ENCODE peak calls at places on chromosomes 7 and 10, in ten cellular contexts. E is PC-3, S is GM23338, M is hepatocyte, Y is HCT116, R is OCI-LY7, C is GM23248, X is PC-9, N is Karpas-422, V is SK-N-SH. B is an unnamed sample. For H3K9me2, the result is how much of the 10 kb centered on the place peaks cover.

GRCh38 chr10:86366033-86366901 is at the start of gene GRID1:
- DNase-seq in E (no peak), S (peak), M (peak), Y (no peak), R (peak), C (peak), X (no peak), N (no peak), V (peak), B (peak)

GRCh38 chr10:23034790-23035189 is 60.6 kb upstream of the MSRB2 start:
- DNase-seq in E (no peak), S (no peak), M (no peak), Y (no peak), R (no peak), C (no peak), X (no peak), N (no peak), V (no peak), B (no peak)

GRCh38 chr10:100697070-100697469 is 48.3 kb upstream of the PAX2 start:
- DNase-seq in E (peak), S (no peak), M (peak), Y (peak), R (no peak), C (peak), X (no peak), N (no peak), V (no peak), B (no peak)

GRCh38 chr10:53166325-53166724 is 393.7 kb upstream of the MBL2 start:
- DNase-seq in E (no peak), S (no peak), M (no peak), Y (no peak), R (no peak), C (no peak), X (no peak), N (no peak), V (no peak), B (peak)

GRCh38 chr7:128938524-128939074 is 872 bp downstream of the IRF5 start:
- DNase-seq in E (no peak), S (peak), M (no peak), Y (no peak), R (no peak), C (peak), X (no peak), N (no peak), V (peak), B (peak)

GRCh38 chr7:156675721-156676120 is 35.1 kb downstream of the RNF32 start:
- DNase-seq in E (no peak), S (no peak), M (no peak), Y (no peak), R (no peak), C (no peak), X (no peak), N (no peak), V (no peak), B (no peak)

GRCh38 chr10:113108948-113109347 is 158.9 kb downstream of the TCF7L2 start:
- DNase-seq in E (no peak), S (no peak), M (no peak), Y (no peak), R (no peak), C (no peak), X (no peak), N (no peak), V (no peak), B (no peak)

GRCh38 chr7:90579181-90579688 is 16.9 kb upstream of the CDK14 start:
- DNase-seq in E (peak), S (no peak), M (peak), Y (no peak), R (no peak), C (peak), X (peak), N (no peak), V (no peak), B (no peak)

GRCh38 chr7:132255898-132256297 is 320.4 kb downstream of the PLXNA4 start:
- DNase-seq in E (no peak), S (no peak), M (peak), Y (no peak), R (no peak), C (no peak), X (no peak), N (no peak), V (peak), B (no peak)

GRCh38 chr10:118725784-118726507 is 28.8 kb downstream of the CACUL1 start:
- DNase-seq in E (peak), S (no peak), M (no peak), Y (no peak), R (no peak), C (peak), X (no peak), N (no peak), V (peak), B (no peak)

GRCh38 chr10:66940950-66941349 is 15.1 kb downstream of the LRRTM3 start:
- DNase-seq in E (no peak), S (no peak), M (no peak), Y (no peak), R (no peak), C (no peak), X (no peak), N (no peak), V (no peak), B (no peak)

GRCh38 chr10:66941491-66941890 is 15.7 kb downstream of the LRRTM3 start:
- DNase-seq in E (no peak), S (no peak), M (no peak), Y (no peak), R (no peak), C (no peak), X (no peak), N (peak), V (no peak), B (no peak)

GRCh38 chr10:66942407-66942806 is 16.6 kb downstream of the LRRTM3 start:
- DNase-seq in E (no peak), S (no peak), M (no peak), Y (no peak), R (no peak), C (no peak), X (no peak), N (no peak), V (no peak), B (no peak)

GRCh38 chr10:66943590-66943989 is 17.8 kb downstream of the LRRTM3 start:
- DNase-seq in E (peak), S (no peak), M (no peak), Y (no peak), R (no peak), C (no peak), X (no peak), N (no peak), V (no peak), B (no peak)
- H3K9me2 ChIP-seq in E (under half), S (under half), M (under half), Y (under half), R (under half), C (under half), X (under half), N (under half), V (under half), B (under half)

GRCh38 chr10:68562666-68563522 is 2.8 kb downstream of the TET1 start:
- DNase-seq in E (no peak), S (peak), M (peak), Y (no peak), R (peak), C (peak), X (no peak), N (peak), V (peak), B (peak)
- H3K4me3 ChIP-seq in E (no peak), S (peak), M (peak), Y (no peak), R (no peak), C (peak), X (no peak), N (no peak), V (peak), B (peak)

GRCh38 chr7:44102846-44103565 is 1.1 kb upstream of the AEBP1 start:
- DNase-seq in E (no peak), S (no peak), M (no peak), Y (no peak), R (no peak), C (no peak), X (no peak), N (no peak), V (no peak), B (no peak)

GRCh38 chr7:44105832-44106231 is 1.7 kb downstream of the AEBP1 start:
- DNase-seq in E (no peak), S (no peak), M (no peak), Y (no peak), R (no peak), C (no peak), X (no peak), N (no peak), V (peak), B (no peak)

GRCh38 chr7:44103566-44103940 is 592 bp upstream of the AEBP1 start:
- DNase-seq in E (no peak), S (no peak), M (no peak), Y (no peak), R (no peak), C (no peak), X (no peak), N (no peak), V (no peak), B (no peak)

GRCh38 chr7:44104880-44105771 is 981 bp downstream of the AEBP1 start:
- DNase-seq in E (no peak), S (peak), M (peak), Y (no peak), R (no peak), C (peak), X (peak), N (no peak), V (peak), B (no peak)

DNA sequence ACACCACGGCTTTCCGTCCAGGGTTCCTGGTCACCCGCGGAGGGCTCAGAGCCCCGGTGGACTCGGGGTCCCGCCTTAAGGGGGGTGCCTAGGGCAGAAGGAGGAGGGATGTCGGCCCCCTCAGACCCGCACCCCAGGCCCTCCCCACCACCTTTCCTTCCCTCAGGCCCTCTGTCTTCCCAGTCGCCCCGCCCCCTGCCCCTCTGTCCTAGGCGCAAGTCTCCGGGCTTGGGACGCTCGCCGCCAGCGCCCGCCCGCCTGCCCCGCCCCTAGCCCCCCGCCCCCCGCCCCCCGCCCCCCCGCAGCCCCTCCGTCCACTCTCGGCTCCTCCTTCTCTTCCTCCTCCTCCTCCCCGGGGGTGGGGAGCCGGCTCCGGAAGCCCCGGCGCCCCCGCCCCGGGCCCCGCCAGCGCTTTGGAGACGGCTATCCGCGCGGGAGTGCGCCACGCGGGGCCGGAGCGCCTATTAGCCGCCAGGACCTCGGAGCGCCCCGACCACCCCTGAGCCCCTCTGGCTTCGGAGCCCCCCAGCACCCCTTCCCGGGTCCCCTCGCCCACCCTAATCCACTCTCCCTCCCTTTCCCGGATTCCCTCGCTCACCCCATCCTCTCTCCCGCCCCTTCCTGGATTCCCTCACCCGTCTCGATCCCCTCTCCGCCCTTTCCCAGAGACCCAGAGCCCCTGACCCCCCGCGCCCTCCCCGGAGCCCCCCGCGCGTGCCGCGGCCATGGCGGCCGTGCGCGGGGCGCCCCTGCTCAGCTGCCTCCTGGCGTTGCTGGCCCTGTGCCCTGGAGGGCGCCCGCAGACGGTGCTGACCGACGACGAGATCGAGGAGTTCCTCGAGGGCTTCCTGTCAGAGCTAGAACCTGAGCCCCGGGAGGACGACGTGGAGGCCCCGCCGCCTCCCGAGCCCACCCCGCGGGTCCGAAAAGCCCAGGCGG is at the start of gene AEBP1:
- DNase-seq in E (no peak), S (peak), M (peak), Y (no peak), R (peak), C (peak), X (no peak), N (no peak), V (peak), B (no peak)
- H3K9me2 ChIP-seq in E (under half), S (under half), M (under half), Y (under half), R (under half), C (under half), X (under half), N (under half), V (under half), B (under half)

GRCh38 chr7:98293746-98294145 is 12.3 kb downstream of the BRI3 start:
- DNase-seq in E (no peak), S (no peak), M (peak), Y (no peak), R (no peak), C (no peak), X (no peak), N (no peak), V (no peak), B (no peak)

GRCh38 chr7:98293265-98293664 is 11.8 kb downstream of the BRI3 start:
- DNase-seq in E (no peak), S (no peak), M (no peak), Y (no peak), R (no peak), C (no peak), X (no peak), N (no peak), V (no peak), B (no peak)

GRCh38 chr7:98294326-98294725 is 12.8 kb downstream of the BRI3 start:
- DNase-seq in E (no peak), S (no peak), M (no peak), Y (no peak), R (no peak), C (no peak), X (no peak), N (no peak), V (no peak), B (no peak)

GRCh38 chr7:98295467-98296220 is 14.2 kb downstream of the BRI3 start:
- DNase-seq in E (no peak), S (no peak), M (no peak), Y (no peak), R (no peak), C (peak), X (no peak), N (no peak), V (no peak), B (no peak)

DNA sequence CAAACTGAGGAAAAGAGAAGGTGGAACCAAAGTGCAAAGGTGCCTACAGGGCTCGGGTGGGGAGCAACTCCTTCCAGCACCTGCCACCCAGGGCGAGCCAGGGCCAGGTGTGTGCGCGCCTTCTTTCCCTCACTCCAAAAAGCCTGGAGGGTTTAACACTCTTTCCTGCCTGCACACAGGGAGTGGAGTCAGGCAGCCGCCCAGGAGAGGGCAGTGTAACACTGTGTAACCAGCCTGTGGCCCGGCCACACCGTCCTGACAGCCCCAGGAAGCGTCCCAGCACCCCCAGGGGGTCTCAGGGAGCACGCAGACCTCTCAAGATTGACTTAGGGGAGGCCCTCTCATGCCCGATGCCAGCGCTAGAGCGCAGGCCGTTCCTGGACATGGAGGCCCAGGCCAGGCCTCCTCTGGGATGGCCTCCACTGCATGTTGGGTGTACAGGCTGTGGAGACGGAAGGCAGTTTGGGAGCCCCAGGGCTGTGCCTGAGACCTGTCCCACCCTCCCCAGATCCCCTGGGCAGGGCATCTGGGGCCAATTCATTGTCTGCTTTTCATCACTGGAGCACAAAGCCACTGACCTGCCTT is 13.4 kb downstream of the BRI3 start:
- DNase-seq in E (peak), S (peak), M (peak), Y (peak), R (peak), C (peak), X (peak), N (peak), V (peak), B (no peak)
- H3K4me3 ChIP-seq in E (no peak), S (no peak), M (no peak), Y (no peak), R (no peak), C (no peak), X (no peak), N (no peak), V (no peak), B (no peak)

DNA sequence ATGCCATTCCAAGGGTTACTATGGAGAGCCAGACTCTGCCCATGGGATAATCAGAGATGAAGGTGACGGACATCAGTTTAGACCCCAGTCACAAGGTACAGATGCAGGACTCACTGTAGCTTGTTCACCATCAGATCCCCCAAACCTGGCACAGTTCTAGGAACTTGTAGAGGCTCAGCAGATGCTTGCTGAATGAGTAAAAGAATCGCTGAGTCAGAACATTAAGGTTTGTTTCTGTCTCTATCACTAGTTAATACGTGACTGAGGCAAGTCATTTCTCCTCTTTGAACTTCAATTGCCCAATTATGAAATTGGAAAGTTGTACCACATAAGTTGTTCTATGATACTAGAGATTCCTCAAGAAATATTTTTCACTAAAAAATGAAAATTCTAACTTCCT is 65.1 kb downstream of the PPP1R3C start:
- DNase-seq in E (no peak), S (no peak), M (no peak), Y (no peak), R (no peak), C (peak), X (no peak), N (no peak), V (no peak), B (no peak)
- H3K9me2 ChIP-seq in E (under half), S (under half), M (under half), Y (under half), R (under half), C (under half), X (under half), N (under half), V (under half), B (under half)

DNA sequence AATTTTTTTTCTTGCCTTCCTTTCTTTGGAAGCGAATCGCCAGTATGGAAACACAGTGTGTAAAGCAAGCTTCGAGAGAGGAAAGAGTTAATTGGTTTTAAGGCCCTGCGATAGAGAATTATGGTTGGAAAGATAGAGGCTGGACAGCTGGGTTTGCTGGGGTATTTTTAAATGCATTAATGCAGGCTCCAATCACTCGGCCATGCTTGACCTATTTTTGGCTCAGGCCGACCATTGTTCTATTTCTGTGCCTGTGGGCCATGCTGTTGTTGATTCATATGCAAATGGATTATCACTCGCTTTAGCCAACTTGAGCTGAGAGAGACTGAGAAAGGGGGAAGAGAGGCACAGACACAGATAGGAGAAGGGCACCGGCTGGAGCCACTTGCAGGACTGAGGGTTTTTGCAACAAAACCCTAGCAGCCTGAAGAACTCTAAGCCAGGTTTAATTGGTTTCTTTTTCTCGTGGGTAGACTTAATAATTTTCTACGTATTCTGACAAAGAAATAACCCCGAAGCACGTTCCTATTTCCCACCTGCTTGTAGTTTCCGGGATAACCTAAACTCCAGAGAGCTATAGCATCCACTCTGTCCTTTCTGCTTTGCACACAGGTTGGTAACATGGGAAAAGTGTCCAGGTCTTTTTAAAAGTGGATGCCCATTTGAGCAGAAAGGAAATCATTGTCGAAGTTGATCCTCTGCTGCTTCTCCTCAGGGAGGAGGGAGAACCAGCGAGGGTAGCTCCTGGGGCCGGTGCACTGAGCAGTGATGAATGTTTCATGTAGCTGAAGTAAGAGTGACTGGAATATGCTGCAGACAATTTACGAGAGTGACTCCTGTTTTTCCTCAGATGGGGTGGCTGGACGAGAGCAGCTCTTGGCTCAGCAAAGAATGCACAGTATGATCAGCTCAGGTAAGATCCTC is at the start of gene HDAC9:
- DNase-seq in E (no peak), S (peak), M (peak), Y (no peak), R (peak), C (peak), X (no peak), N (peak), V (peak), B (peak)
- H3K4me3 ChIP-seq in E (no peak), S (peak), M (no peak), Y (no peak), R (peak), C (peak), X (peak), N (peak), V (peak), B (peak)

DNA sequence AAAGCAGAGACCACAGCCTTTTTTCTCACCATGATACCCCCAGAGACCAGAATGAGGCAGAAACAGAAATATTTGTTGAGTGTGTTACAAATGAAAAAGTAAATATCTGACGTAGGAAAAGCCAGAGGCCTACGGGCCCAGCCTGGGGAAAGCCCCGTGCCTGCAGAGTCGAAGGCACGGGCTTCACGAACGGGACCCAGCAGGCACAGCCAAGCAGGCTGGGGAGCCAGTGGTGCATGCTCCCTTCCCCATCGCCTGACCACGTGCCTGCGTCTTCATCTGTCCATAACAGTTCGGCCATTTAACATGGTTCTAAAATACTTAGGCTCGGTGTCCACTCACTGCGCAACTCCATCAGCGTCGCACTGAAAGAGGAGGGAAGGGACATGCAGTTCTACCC is 50.8 kb downstream of the SLIT1 start:
- DNase-seq in E (no peak), S (no peak), M (no peak), Y (no peak), R (no peak), C (no peak), X (no peak), N (no peak), V (no peak), B (no peak)
- H3K9me2 ChIP-seq in E (under half), S (under half), M (under half), Y (under half), R (under half), C (under half), X (under half), N (under half), V (under half), B (under half)

GRCh38 chr7:79789584-79790345 is 336.3 kb upstream of the MAGI2 start:
- DNase-seq in E (no peak), S (no peak), M (no peak), Y (no peak), R (no peak), C (peak), X (no peak), N (no peak), V (no peak), B (no peak)
- H3K4me3 ChIP-seq in E (no peak), S (no peak), M (no peak), Y (no peak), R (no peak), C (peak), X (no peak), N (no peak), V (no peak), B (no peak)

B was measured in MM.1S.